ENCODE peak calls at places on chromosomes 4 and X, in six cellular contexts. One of them, this sample, is unnamed.

GRCh38 chr4:56118845-56119244 is 170.1 kb downstream of the CEP135 start:
- DNase-seq in ELR: no peak
- DNase-seq in foreskin fibroblast: no peak
- DNase-seq in GM13976: no peak
- DNase-seq in nephron progenitor cell: no peak
- DNase-seq in renal cortical epithelial cell: no peak
- DNase-seq in this sample: no peak

GRCh38 chr4:180710643-180711337 is 1532.4 kb upstream of the TENM3 start:
- DNase-seq in foreskin fibroblast: no peak
- DNase-seq in nephron progenitor cell: no peak
- DNase-seq in ELR: peak
- DNase-seq in GM13976: no peak
- DNase-seq in renal cortical epithelial cell: no peak
- DNase-seq in this sample: no peak

GRCh38 chr4:118775405-118775804 is 60.5 kb downstream of the SEC24D start:
- DNase-seq in GM13976: no peak
- DNase-seq in nephron progenitor cell: no peak
- DNase-seq in ELR: no peak
- DNase-seq in renal cortical epithelial cell: no peak
- DNase-seq in foreskin fibroblast: no peak
- DNase-seq in this sample: no peak

GRCh38 chrX:33285550-33285949 is 74.2 kb upstream of the DMD start:
- DNase-seq in nephron progenitor cell: no peak
- DNase-seq in foreskin fibroblast: no peak
- DNase-seq in GM13976: no peak
- DNase-seq in ELR: no peak
- DNase-seq in renal cortical epithelial cell: no peak
- DNase-seq in this sample: no peak

GRCh38 chr4:168589154-168589553 is 92.3 kb downstream of the PALLD start:
- DNase-seq in ELR: peak
- DNase-seq in foreskin fibroblast: peak
- DNase-seq in GM13976: no peak
- DNase-seq in renal cortical epithelial cell: peak
- DNase-seq in nephron progenitor cell: no peak
- DNase-seq in this sample: peak

GRCh38 chr4:153747406-153747805 is 12.4 kb downstream of the RNF175 start:
- DNase-seq in nephron progenitor cell: no peak
- DNase-seq in ELR: no peak
- DNase-seq in foreskin fibroblast: no peak
- DNase-seq in GM13976: no peak
- DNase-seq in renal cortical epithelial cell: no peak
- DNase-seq in this sample: no peak

GRCh38 chr4:26055855-26056254 is 141.8 kb downstream of the SMIM20 start:
- DNase-seq in foreskin fibroblast: no peak
- DNase-seq in ELR: no peak
- DNase-seq in renal cortical epithelial cell: no peak
- DNase-seq in nephron progenitor cell: no peak
- DNase-seq in GM13976: no peak
- DNase-seq in this sample: no peak

GRCh38 chr4:74794341-74794801 is at the start of gene BTC:
- DNase-seq in foreskin fibroblast: no peak
- DNase-seq in GM13976: peak
- DNase-seq in renal cortical epithelial cell: peak
- DNase-seq in nephron progenitor cell: peak
- DNase-seq in ELR: peak
- DNase-seq in this sample: no peak

GRCh38 chr4:128337863-128338262 is 50.2 kb upstream of the PGRMC2 start:
- DNase-seq in ELR: no peak
- DNase-seq in nephron progenitor cell: no peak
- DNase-seq in renal cortical epithelial cell: no peak
- DNase-seq in GM13976: no peak
- DNase-seq in foreskin fibroblast: no peak
- DNase-seq in this sample: no peak

GRCh38 chr4:72513227-72513626 is 55.8 kb downstream of the ADAMTS3 start:
- DNase-seq in nephron progenitor cell: no peak
- DNase-seq in ELR: no peak
- DNase-seq in GM13976: no peak
- DNase-seq in foreskin fibroblast: no peak
- DNase-seq in renal cortical epithelial cell: no peak
- DNase-seq in this sample: no peak

GRCh38 chrX:72046447-72046846 is 85.3 kb downstream of the RTL5 start:
- DNase-seq in foreskin fibroblast: no peak
- DNase-seq in nephron progenitor cell: no peak
- DNase-seq in GM13976: no peak
- DNase-seq in renal cortical epithelial cell: no peak
- DNase-seq in ELR: no peak
- DNase-seq in this sample: no peak

GRCh38 chr4:112532267-112532666 is 16.3 kb upstream of the NEUROG2 start:
- DNase-seq in foreskin fibroblast: peak
- DNase-seq in renal cortical epithelial cell: peak
- DNase-seq in ELR: peak
- DNase-seq in nephron progenitor cell: no peak
- DNase-seq in GM13976: no peak
- DNase-seq in this sample: peak

GRCh38 chrX:68461541-68461940 is 28.2 kb upstream of the OPHN1 start:
- DNase-seq in nephron progenitor cell: no peak
- DNase-seq in GM13976: no peak
- DNase-seq in ELR: peak
- DNase-seq in foreskin fibroblast: no peak
- DNase-seq in renal cortical epithelial cell: no peak
- DNase-seq in this sample: no peak

GRCh38 chr4:8192748-8193738 is 6.0 kb upstream of the SH3TC1 start:
- DNase-seq in GM13976: peak
- DNase-seq in foreskin fibroblast: peak
- DNase-seq in ELR: peak
- DNase-seq in renal cortical epithelial cell: peak
- DNase-seq in nephron progenitor cell: peak
- DNase-seq in this sample: no peak

GRCh38 chrX:69031181-69031580 is 134.1 kb downstream of the PJA1 start:
- DNase-seq in foreskin fibroblast: no peak
- DNase-seq in ELR: peak
- DNase-seq in renal cortical epithelial cell: no peak
- DNase-seq in GM13976: no peak
- DNase-seq in nephron progenitor cell: peak
- DNase-seq in this sample: no peak

GRCh38 chr4:587671-588350 is 11.7 kb upstream of the TMEM271 start:
- DNase-seq in ELR: no peak
- DNase-seq in renal cortical epithelial cell: no peak
- DNase-seq in GM13976: no peak
- DNase-seq in foreskin fibroblast: no peak
- DNase-seq in nephron progenitor cell: no peak
- DNase-seq in this sample: no peak

GRCh38 chr4:7802093-7802726 is 137.5 kb downstream of the AFAP1 start:
- DNase-seq in foreskin fibroblast: peak
- DNase-seq in GM13976: peak
- DNase-seq in renal cortical epithelial cell: peak
- DNase-seq in ELR: peak
- DNase-seq in nephron progenitor cell: peak
- DNase-seq in this sample: peak

GRCh38 chr4:87974856-87975462 is 555 bp upstream of the SPP1 start:
- DNase-seq in foreskin fibroblast: no peak
- DNase-seq in GM13976: no peak
- DNase-seq in renal cortical epithelial cell: peak
- DNase-seq in ELR: peak
- DNase-seq in nephron progenitor cell: no peak
- DNase-seq in this sample: no peak

GRCh38 chr4:71769434-71769833 is 14.4 kb downstream of the GC start:
- DNase-seq in foreskin fibroblast: no peak
- DNase-seq in ELR: peak
- DNase-seq in renal cortical epithelial cell: no peak
- DNase-seq in nephron progenitor cell: no peak
- DNase-seq in GM13976: no peak
- DNase-seq in this sample: no peak

GRCh38 chr4:153467897-153468262 is 1.7 kb downstream of the TMEM131L start:
- DNase-seq in foreskin fibroblast: no peak
- DNase-seq in GM13976: no peak
- DNase-seq in renal cortical epithelial cell: no peak
- DNase-seq in ELR: no peak
- DNase-seq in nephron progenitor cell: no peak
- DNase-seq in this sample: peak

GRCh38 chr4:16579866-16580265 is 318.6 kb downstream of the LDB2 start:
- DNase-seq in foreskin fibroblast: no peak
- DNase-seq in GM13976: no peak
- DNase-seq in renal cortical epithelial cell: peak
- DNase-seq in nephron progenitor cell: no peak
- DNase-seq in ELR: peak
- DNase-seq in this sample: peak

GRCh38 chrX:117854806-117855205 is 261.8 kb downstream of the KLHL13 start:
- DNase-seq in foreskin fibroblast: no peak
- DNase-seq in ELR: no peak
- DNase-seq in GM13976: no peak
- DNase-seq in renal cortical epithelial cell: peak
- DNase-seq in nephron progenitor cell: no peak
- DNase-seq in this sample: no peak

GRCh38 chrX:84248226-84248625 is 60.2 kb upstream of the RPS6KA6 start:
- DNase-seq in ELR: peak
- DNase-seq in renal cortical epithelial cell: peak
- DNase-seq in GM13976: no peak
- DNase-seq in foreskin fibroblast: peak
- DNase-seq in nephron progenitor cell: no peak
- DNase-seq in this sample: peak

GRCh38 chr4:57077550-57078311 is 32.5 kb downstream of the IGFBP7 start:
- DNase-seq in foreskin fibroblast: no peak
- DNase-seq in renal cortical epithelial cell: peak
- DNase-seq in ELR: peak
- DNase-seq in nephron progenitor cell: no peak
- DNase-seq in GM13976: no peak
- DNase-seq in this sample: peak

GRCh38 chr4:41865306-41865980 is 69.8 kb upstream of the TMEM33 start:
- DNase-seq in renal cortical epithelial cell: no peak
- DNase-seq in GM13976: no peak
- DNase-seq in nephron progenitor cell: peak
- DNase-seq in ELR: no peak
- DNase-seq in foreskin fibroblast: no peak
- DNase-seq in this sample: no peak

GRCh38 chrX:133868687-133869086 is 116.7 kb downstream of the GPC3 start:
- DNase-seq in ELR: no peak
- DNase-seq in renal cortical epithelial cell: no peak
- DNase-seq in GM13976: no peak
- DNase-seq in foreskin fibroblast: no peak
- DNase-seq in nephron progenitor cell: no peak
- DNase-seq in this sample: no peak

GRCh38 chr4:103303011-103303410 is 104.9 kb upstream of the CENPE start:
- DNase-seq in nephron progenitor cell: no peak
- DNase-seq in foreskin fibroblast: no peak
- DNase-seq in ELR: no peak
- DNase-seq in renal cortical epithelial cell: peak
- DNase-seq in GM13976: no peak
- DNase-seq in this sample: no peak